ENCODE peak calls at places on chromosomes 3 and 15, in five cellular contexts. L is lower lobe of right lung, O is ovary, U is cardiac muscle cell, F is aorta. B is an unnamed sample.

GRCh38 chr3:65871305-65872141 is 167.2 kb downstream of the MAGI1 start:
- DNase-seq in L (peak; percentile 64), O (peak; percentile 36), U (peak; percentile 62), F (peak; percentile 51), B (peak; percentile 57)

GRCh38 chr3:158539414-158540014 is 31.5 kb upstream of the MLF1 start:
- DNase-seq in L (no peak), O (peak; percentile 36), U (peak; percentile 72), F (peak; percentile 42), B (no peak)

GRCh38 chr15:90232941-90233700 is 620 bp downstream of the CIB1 start:
- DNase-seq in L (peak; percentile 80), O (no peak), U (peak; percentile 73), F (peak; percentile 81), B (peak; percentile 62)

GRCh38 chr15:85771276-85771675 is 23.4 kb downstream of the KLHL25 start:
- DNase-seq in L (no peak), O (no peak), U (no peak), F (no peak), B (no peak)

GRCh38 chr15:95291878-95292472 is 1038.5 kb upstream of the NR2F2 start:
- DNase-seq in L (no peak), O (no peak), U (peak; percentile 39), F (no peak), B (no peak)

GRCh38 chr3:6132684-6133432 is 728.1 kb upstream of the GRM7 start:
- DNase-seq in L (no peak), O (no peak), U (no peak), F (no peak), B (no peak)

GRCh38 chr3:117873236-117873635 is 1161.4 kb downstream of the IGSF11 start:
- DNase-seq in L (no peak), O (peak; percentile 50), U (peak; percentile 10), F (no peak), B (peak; percentile 51)

GRCh38 chr3:172546628-172547214 is 23.5 kb upstream of the TNFSF10 start:
- DNase-seq in L (no peak), O (no peak), U (no peak), F (no peak), B (no peak)

GRCh38 chr3:49377483-49377882 is 19.3 kb upstream of the GPX1 start:
- DNase-seq in L (no peak), O (no peak), U (no peak), F (no peak), B (no peak)

GRCh38 chr3:97956051-97956450 is 16.2 kb downstream of the RIOX2 start:
- DNase-seq in L (no peak), O (no peak), U (no peak), F (no peak), B (no peak)

GRCh38 chr15:22863356-22863755 is 24.9 kb downstream of the NIPA2 start:
- DNase-seq in L (no peak), O (no peak), U (no peak), F (no peak), B (no peak)

GRCh38 chr3:12829886-12830784 is 11.2 kb downstream of the RPL32 start:
- DNase-seq in L (no peak), O (no peak), U (no peak), F (no peak), B (no peak)

GRCh38 chr3:52707585-52707984 is 1.7 kb downstream of the SPCS1 start:
- DNase-seq in L (no peak), O (no peak), U (no peak), F (no peak), B (no peak)
- H3K4me3 ChIP-seq in L (peak overlapping the region; percentile 80), O (no peak overlapping the region), U (no peak overlapping the region), F (peak overlapping the region; percentile 41), B (no peak overlapping the region)

DNA sequence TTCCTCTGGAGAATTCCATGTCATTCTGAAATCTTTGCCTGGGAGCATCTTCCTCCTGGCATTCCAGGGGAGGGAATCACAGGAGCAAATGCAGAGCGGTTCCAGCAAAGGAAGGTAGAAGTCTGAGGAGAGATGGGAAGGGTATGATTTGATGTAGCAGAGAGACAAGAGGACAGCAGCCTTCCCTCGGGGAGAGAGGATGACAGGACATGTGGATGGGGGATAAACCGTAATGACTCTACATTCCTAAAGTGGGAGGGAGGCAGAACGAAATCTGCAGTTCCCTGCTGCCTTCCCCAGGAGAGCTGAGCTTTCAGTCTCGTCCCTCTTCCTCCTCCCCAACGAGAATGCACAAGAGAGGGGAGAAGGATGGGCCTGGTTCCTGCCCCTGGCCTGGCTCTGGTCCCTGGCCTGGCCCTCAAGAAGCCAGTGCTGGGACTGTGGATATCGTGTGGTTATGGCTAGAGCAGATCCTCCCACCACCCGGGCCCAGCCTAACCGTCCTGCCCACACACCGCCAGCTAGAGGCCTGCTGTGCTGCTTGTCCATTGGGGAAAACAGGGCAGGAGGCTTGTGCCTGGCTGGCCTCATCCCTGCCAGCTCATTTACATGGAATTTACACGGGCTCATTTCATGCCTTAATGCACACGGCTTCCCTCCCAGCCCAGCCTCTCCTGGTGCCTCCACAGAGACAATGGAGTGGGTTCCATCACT is 26.6 kb downstream of the SEMA7A start:
- DNase-seq in L (no peak), O (peak; percentile 80), U (no peak), F (no peak), B (no peak)
- H3K4me3 ChIP-seq in L (no peak overlapping the region), O (no peak overlapping the region), U (no peak overlapping the region), F (no peak overlapping the region), B (no peak overlapping the region)

GRCh38 chr3:34017757-34018156 is 219.3 kb downstream of the PDCD6IP start:
- DNase-seq in L (no peak), O (no peak), U (no peak), F (no peak), B (no peak)

GRCh38 chr3:34020221-34020620 is 221.8 kb downstream of the PDCD6IP start:
- DNase-seq in L (no peak), O (no peak), U (no peak), F (no peak), B (no peak)

GRCh38 chr3:34016925-34017592 is 218.6 kb downstream of the PDCD6IP start:
- DNase-seq in L (no peak), O (no peak), U (no peak), F (no peak), B (no peak)

GRCh38 chr3:34020761-34021635 is 222.6 kb downstream of the PDCD6IP start:
- DNase-seq in L (no peak), O (no peak), U (no peak), F (no peak), B (no peak)

GRCh38 chr3:34019158-34019557 is 220.7 kb downstream of the PDCD6IP start:
- DNase-seq in L (no peak), O (no peak), U (no peak), F (no peak), B (no peak)
- H3K4me3 ChIP-seq in L (no peak overlapping the region), O (no peak overlapping the region), U (no peak overlapping the region), F (no peak overlapping the region), B (no peak overlapping the region)

DNA sequence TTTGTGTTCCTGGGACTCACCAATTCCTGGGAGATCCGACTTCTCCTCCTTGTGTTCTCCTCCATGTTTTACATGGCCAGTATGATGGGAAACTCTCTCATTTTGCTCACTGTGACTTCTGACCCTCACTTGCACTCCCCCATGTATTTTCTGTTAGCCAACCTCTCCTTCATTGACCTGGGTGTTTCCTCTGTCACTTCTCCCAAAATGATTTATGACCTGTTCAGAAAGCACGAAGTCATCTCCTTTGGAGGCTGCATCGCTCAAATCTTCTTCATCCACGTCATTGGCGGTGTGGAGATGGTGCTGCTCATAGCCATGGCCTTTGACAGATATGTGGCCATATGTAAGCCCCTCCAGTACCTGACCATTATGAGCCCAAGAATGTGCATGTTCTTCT is 16.8 kb downstream of the OR4F15 start:
- DNase-seq in L (no peak), O (no peak), U (no peak), F (no peak), B (no peak)
- H3K4me3 ChIP-seq in L (no peak overlapping the region), O (no peak overlapping the region), U (no peak overlapping the region), F (no peak overlapping the region), B (no peak overlapping the region)

DNA sequence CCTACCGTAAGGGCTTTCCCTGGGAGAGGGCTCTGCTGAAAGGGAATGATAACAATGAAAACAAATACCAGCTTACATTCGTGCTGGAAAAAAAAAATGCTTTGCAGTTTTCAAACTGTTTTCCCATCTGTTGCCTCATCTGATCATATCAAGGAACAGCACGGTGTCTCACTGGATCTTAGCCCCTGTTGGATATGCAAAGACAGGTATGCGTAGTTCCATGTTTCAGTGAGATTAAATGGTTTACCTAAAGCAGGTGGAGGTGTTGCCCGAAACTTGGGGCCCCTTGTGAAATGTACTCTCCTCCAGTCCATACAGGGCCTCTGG is 77.4 kb upstream of the VGLL4 start:
- DNase-seq in L (no peak), O (no peak), U (peak; percentile 10), F (no peak), B (no peak)
- H3K4me3 ChIP-seq in L (peak overlapping the region; percentile 96), O (peak overlapping the region; percentile 84), U (no peak overlapping the region), F (no peak overlapping the region), B (peak overlapping the region; percentile 91)

DNA sequence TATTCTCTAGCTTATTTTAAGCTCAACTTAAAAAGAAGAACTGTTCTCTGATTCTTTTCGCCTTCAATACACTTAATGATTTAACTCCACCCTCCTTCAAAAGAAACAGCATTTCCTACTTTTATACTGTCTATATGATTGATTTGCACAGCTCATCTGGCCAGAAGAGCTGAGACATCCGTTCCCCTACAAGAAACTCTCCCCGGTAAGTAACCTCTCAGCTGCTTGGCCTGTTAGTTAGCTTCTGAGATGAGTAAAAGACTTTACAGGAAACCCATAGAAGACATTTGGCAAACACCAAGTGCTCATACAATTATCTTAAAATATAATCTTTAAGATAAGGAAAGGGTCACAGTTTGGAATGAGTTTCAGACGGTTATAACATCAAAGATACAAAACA is at the start of gene CCR5:
- DNase-seq in L (no peak), O (no peak), U (no peak), F (no peak), B (no peak)
- H3K4me3 ChIP-seq in L (peak within 1 kb of the TSS; percentile 22), O (no peak within 1 kb of the TSS), U (no peak within 1 kb of the TSS), F (no peak within 1 kb of the TSS), B (no peak within 1 kb of the TSS)

GRCh38 chr3:40247714-40248113 is 61.8 kb upstream of the EIF1B start:
- DNase-seq in L (no peak), O (no peak), U (no peak), F (no peak), B (no peak)

GRCh38 chr3:40242638-40243037 is 66.9 kb upstream of the EIF1B start:
- DNase-seq in L (no peak), O (no peak), U (no peak), F (no peak), B (no peak)

GRCh38 chr3:40240921-40241320 is 68.6 kb upstream of the EIF1B start:
- DNase-seq in L (no peak), O (no peak), U (no peak), F (no peak), B (no peak)

GRCh38 chr3:40237892-40238571 is 71.5 kb upstream of the EIF1B start:
- DNase-seq in L (no peak), O (no peak), U (peak; percentile 42), F (no peak), B (no peak)

GRCh38 chr3:40243056-40243455 is 66.5 kb upstream of the EIF1B start:
- DNase-seq in L (no peak), O (no peak), U (no peak), F (no peak), B (no peak)
- H3K4me3 ChIP-seq in L (no peak overlapping the region), O (no peak overlapping the region), U (no peak overlapping the region), F (no peak overlapping the region), B (no peak overlapping the region)

B was measured in right cardiac atrium.